ENCODE peak calls at places on chromosomes 2 and 18, in ten cellular contexts. O is germinal center, I is NCI-H1092 treated with DMSO at 0.1 percent for 48 hours, E is activated gamma-delta T cell treated with Interleukin-2 at 50 U/mL for 16 hours, P is NCI-H1930, W is brain microvascular endothelial cell, Q is GM04504, X is naive B cell, U is Calu3, T is GM03348. K is an unnamed sample.

GRCh38 chr2:10971855-10972348 is 60.2 kb downstream of the KCNF1 start:
- DNase-seq in O (no peak), I (no peak), E (no peak), P (no peak), W (no peak), Q (no peak), X (no peak), U (no peak), T (no peak), K (no peak)

GRCh38 chr2:28381225-28382180 is 11.2 kb upstream of the FOSL2 start:
- DNase-seq in O (no peak), I (no peak), E (no peak), P (no peak), W (no peak), Q (no peak), X (no peak), U (peak; percentile 71), T (no peak), K (no peak)

GRCh38 chr2:237774811-237775553 is 23.6 kb upstream of the RBM44 start:
- DNase-seq in O (peak; percentile 63), I (peak; percentile 14), E (peak; percentile 28), P (no peak), W (peak; percentile 57), Q (no peak), X (peak; percentile 45), U (peak; percentile 64), T (peak; percentile 78), K (no peak)

GRCh38 chr2:46829240-46829970 is 86.2 kb downstream of the MCFD2 start:
- DNase-seq in O (no peak), I (no peak), E (no peak), P (no peak), W (no peak), Q (no peak), X (no peak), U (no peak), T (no peak), K (no peak)

GRCh38 chr2:96135171-96135570 is 3.1 kb downstream of the ASTL start:
- DNase-seq in O (no peak), I (no peak), E (no peak), P (no peak), W (no peak), Q (no peak), X (no peak), U (no peak), T (no peak), K (no peak)

GRCh38 chr2:133213651-133214050 is 354.6 kb downstream of the NCKAP5 start:
- DNase-seq in O (no peak), I (no peak), E (no peak), P (no peak), W (peak; percentile 5), Q (no peak), X (no peak), U (no peak), T (no peak), K (no peak)

GRCh38 chr2:191243154-191243553 is 2.0 kb upstream of the MYO1B start:
- DNase-seq in O (peak; percentile 14), I (no peak), E (no peak), P (no peak), W (no peak), Q (no peak), X (peak; percentile 39), U (no peak), T (no peak), K (no peak)

GRCh38 chr2:222671259-222672067 is at the start of gene MOGAT1:
- DNase-seq in O (peak; percentile 20), I (peak; percentile 28), E (no peak), P (peak; percentile 17), W (no peak), Q (no peak), X (no peak), U (peak; percentile 94), T (peak; percentile 59), K (peak; percentile 4)

GRCh38 chr2:240277807-240278522 is 137.5 kb upstream of the OTOS start:
- DNase-seq in O (no peak), I (no peak), E (no peak), P (no peak), W (no peak), Q (no peak), X (no peak), U (no peak), T (no peak), K (peak; percentile 35)

GRCh38 chr2:119478188-119479065 is 45.9 kb downstream of the SCTR start:
- DNase-seq in O (no peak), I (no peak), E (no peak), P (no peak), W (no peak), Q (no peak), X (no peak), U (no peak), T (no peak), K (no peak)

GRCh38 chr2:105005170-105005569 is 32.7 kb upstream of the MRPS9 start:
- DNase-seq in O (no peak), I (no peak), E (no peak), P (no peak), W (no peak), Q (no peak), X (no peak), U (no peak), T (no peak), K (no peak)

GRCh38 chr2:8678731-8679566 is 2.9 kb upstream of the ID2 start:
- DNase-seq in O (peak; percentile 83), I (peak; percentile 89), E (peak; percentile 77), P (peak; percentile 80), W (peak; percentile 84), Q (peak; percentile 88), X (peak; percentile 65), U (peak; percentile 94), T (peak; percentile 95), K (peak; percentile 86)

GRCh38 chr2:98709530-98709929 is 21.4 kb downstream of the MGAT4A start:
- DNase-seq in O (no peak), I (no peak), E (no peak), P (no peak), W (no peak), Q (no peak), X (no peak), U (no peak), T (no peak), K (no peak)

GRCh38 chr2:167553635-167554034 is 665.4 kb downstream of the XIRP2 start:
- DNase-seq in O (no peak), I (no peak), E (no peak), P (no peak), W (no peak), Q (no peak), X (no peak), U (no peak), T (no peak), K (no peak)

GRCh38 chr2:207711750-207712487 is 479 bp downstream of the CCNYL1 start:
- DNase-seq in O (peak; percentile 78), I (no peak), E (peak; percentile 48), P (no peak), W (peak; percentile 15), Q (no peak), X (peak; percentile 64), U (peak; percentile 57), T (peak; percentile 82), K (no peak)

GRCh38 chr2:185466915-185467314 is 271.7 kb upstream of the FSIP2 start:
- DNase-seq in O (no peak), I (no peak), E (no peak), P (no peak), W (no peak), Q (no peak), X (no peak), U (no peak), T (no peak), K (no peak)

GRCh38 chr2:191478754-191479679 is 198.9 kb upstream of the NABP1 start:
- DNase-seq in O (no peak), I (peak; percentile 44), E (no peak), P (peak; percentile 61), W (peak; percentile 25), Q (peak; percentile 68), X (no peak), U (peak; percentile 7), T (peak; percentile 63), K (peak; percentile 56)

GRCh38 chr18:8667846-8668245 is 37.5 kb upstream of the MTCL1 start:
- DNase-seq in O (no peak), I (no peak), E (no peak), P (no peak), W (no peak), Q (no peak), X (no peak), U (no peak), T (no peak), K (no peak)

GRCh38 chr2:234218261-234219180 is 168.0 kb downstream of the SPP2 start:
- DNase-seq in O (no peak), I (no peak), E (no peak), P (no peak), W (no peak), Q (no peak), X (no peak), U (no peak), T (peak; percentile 48), K (no peak)

GRCh38 chr2:222410534-222410933 is 13.8 kb upstream of the SGPP2 start:
- DNase-seq in O (no peak), I (no peak), E (no peak), P (no peak), W (no peak), Q (no peak), X (no peak), U (peak; percentile 50), T (no peak), K (no peak)

GRCh38 chr18:61893304-61893970 is 630 bp upstream of the RNF152 start:
- DNase-seq in O (peak; percentile 30), I (peak; percentile 73), E (peak; percentile 7), P (no peak), W (peak; percentile 40), Q (no peak), X (peak; percentile 9), U (peak; percentile 64), T (peak; percentile 91), K (no peak)